ENCODE peak calls at places on chromosomes 13 and 19, in six cellular contexts. J is ELR, B is AG08396, U is ovary, O is heart left ventricle, A is tibial artery. L is an unnamed sample.

GRCh38 chr19:10797541-10798256 is 38.3 kb downstream of the TMED1 start:
- DNase-seq in J (no peak), B (no peak), U (no peak), O (no peak), A (no peak), L (no peak)

GRCh38 chr13:98279473-98280175 is 102.6 kb upstream of the RNF113B start:
- DNase-seq in J (no peak), B (no peak), U (no peak), O (no peak), A (no peak), L (no peak)

GRCh38 chr19:39217094-39217493 is 13.0 kb upstream of the SYCN start:
- DNase-seq in J (no peak), B (no peak), U (no peak), O (no peak), A (no peak), L (no peak)

GRCh38 chr19:14375055-14375581 is 6.1 kb upstream of the ADGRE5 start:
- DNase-seq in J (no peak), B (no peak), U (no peak), O (peak), A (no peak), L (peak)

GRCh38 chr13:26759907-26760834 is at the start of gene GPR12:
- DNase-seq in J (no peak), B (peak), U (no peak), O (no peak), A (no peak), L (no peak)

GRCh38 chr13:113740286-113740556 is 18.8 kb upstream of the TMEM255B start:
- DNase-seq in J (no peak), B (no peak), U (no peak), O (peak), A (no peak), L (no peak)

GRCh38 chr13:78787189-78787588 is 128.2 kb upstream of the OBI1 start:
- DNase-seq in J (no peak), B (no peak), U (no peak), O (no peak), A (no peak), L (no peak)

GRCh38 chr19:13744179-13744578 is 20.1 kb upstream of the MRI1 start:
- DNase-seq in J (no peak), B (no peak), U (no peak), O (no peak), A (no peak), L (no peak)

GRCh38 chr13:97631158-97631557 is 197.2 kb downstream of the RAP2A start:
- DNase-seq in J (peak), B (no peak), U (no peak), O (no peak), A (no peak), L (no peak)

GRCh38 chr19:46192990-46193650 is 36.4 kb upstream of the IGFL1 start:
- DNase-seq in J (peak), B (peak), U (no peak), O (no peak), A (peak), L (no peak)

GRCh38 chr13:27168870-27169525 is 2.6 kb downstream of the USP12 start:
- DNase-seq in J (no peak), B (no peak), U (no peak), O (no peak), A (no peak), L (no peak)

GRCh38 chr13:22931576-22931975 is 249.2 kb upstream of the SGCG start:
- DNase-seq in J (no peak), B (no peak), U (no peak), O (no peak), A (no peak), L (no peak)

GRCh38 chr19:37975071-37975470 is 68.1 kb downstream of the SIPA1L3 start:
- DNase-seq in J (no peak), B (no peak), U (no peak), O (no peak), A (no peak), L (no peak)

GRCh38 chr19:43532962-43533545 is at the start of gene ZNF575:
- DNase-seq in J (peak), B (peak), U (peak), O (peak), A (peak), L (peak)

GRCh38 chr19:18507727-18508440 is 14.0 kb downstream of the ELL start:
- DNase-seq in J (no peak), B (no peak), U (no peak), O (no peak), A (peak), L (no peak)

GRCh38 chr13:102555914-102556553 is 40.8 kb upstream of the TPP2 start:
- DNase-seq in J (peak), B (peak), U (no peak), O (no peak), A (no peak), L (no peak)

GRCh38 chr19:29677001-29677781 is 11.9 kb downstream of the PLEKHF1 start:
- DNase-seq in J (no peak), B (no peak), U (no peak), O (no peak), A (no peak), L (no peak)

GRCh38 chr13:32859893-32860292 is 156.3 kb upstream of the KL start:
- DNase-seq in J (no peak), B (no peak), U (no peak), O (no peak), A (no peak), L (no peak)

GRCh38 chr13:82847595-82847994 is 1034.7 kb downstream of the SLITRK1 start:
- DNase-seq in J (no peak), B (no peak), U (no peak), O (no peak), A (no peak), L (no peak)

GRCh38 chr19:5956728-5957127 is 21.2 kb downstream of the RANBP3 start:
- DNase-seq in J (no peak), B (no peak), U (no peak), O (peak), A (no peak), L (no peak)

GRCh38 chr19:8306235-8307054 is 1.7 kb downstream of the CD320 start:
- DNase-seq in J (no peak), B (no peak), U (peak), O (no peak), A (no peak), L (no peak)

GRCh38 chr13:48575014-48575413 is 42.1 kb upstream of the RCBTB2 start:
- DNase-seq in J (no peak), B (no peak), U (no peak), O (no peak), A (no peak), L (no peak)

GRCh38 chr13:41244555-41244954 is 18.8 kb downstream of the MTRF1 start:
- DNase-seq in J (peak), B (peak), U (no peak), O (no peak), A (no peak), L (no peak)

GRCh38 chr13:32726374-32727037 is 140.3 kb downstream of the PDS5B start:
- DNase-seq in J (no peak), B (no peak), U (no peak), O (no peak), A (no peak), L (no peak)

GRCh38 chr13:40445557-40445990 is 220.9 kb downstream of the FOXO1 start:
- DNase-seq in J (peak), B (no peak), U (peak), O (peak), A (peak), L (peak)

GRCh38 chr19:12899891-12900518 is 9.0 kb downstream of the GCDH start:
- DNase-seq in J (no peak), B (no peak), U (no peak), O (no peak), A (no peak), L (no peak)

GRCh38 chr19:10431254-10431942 is 11.1 kb downstream of the PDE4A start:
- DNase-seq in J (peak), B (no peak), U (no peak), O (no peak), A (peak), L (no peak)

L was measured in ascending aorta.